ENCODE peak calls at places on chromosomes 12 and 14, in six cellular contexts. Y, Q, U, Z, D and M are unnamed samples.

GRCh38 chr14:58138065-58138718 is 13.8 kb downstream of the ARMH4 start:
- DNase-seq in Y (no peak), Q (no peak), U (no peak), Z (no peak), D (no peak), M (no peak)

GRCh38 chr14:89551432-89551831 is 134.4 kb upstream of the FOXN3 start:
- DNase-seq in Y (no peak), Q (no peak), U (no peak), Z (no peak), D (no peak), M (no peak)

GRCh38 chr14:93775744-93776143 is 12.5 kb downstream of the PRIMA1 start:
- DNase-seq in Y (no peak), Q (no peak), U (no peak), Z (no peak), D (no peak), M (no peak)

GRCh38 chr14:104591031-104591430 is 11.5 kb downstream of the C14orf180 start:
- DNase-seq in Y (no peak), Q (no peak), U (no peak), Z (no peak), D (no peak), M (peak; percentile 7)

GRCh38 chr12:79782197-79782890 is 91.6 kb upstream of the PAWR start:
- DNase-seq in Y (no peak), Q (no peak), U (no peak), Z (no peak), D (no peak), M (no peak)

GRCh38 chr12:107236824-107237467 is 143.6 kb upstream of the CRY1 start:
- DNase-seq in Y (no peak), Q (no peak), U (no peak), Z (no peak), D (no peak), M (no peak)

GRCh38 chr12:15966426-15966825 is 55.3 kb downstream of the DERA start:
- DNase-seq in Y (no peak), Q (no peak), U (no peak), Z (no peak), D (no peak), M (no peak)

GRCh38 chr14:75274899-75275569 is 3.6 kb upstream of the FOS start:
- DNase-seq in Y (peak; percentile 81), Q (peak; percentile 90), U (no peak), Z (peak; percentile 86), D (no peak), M (no peak)

GRCh38 chr12:120625557-120626419 is 14.6 kb upstream of the CABP1 start:
- DNase-seq in Y (no peak), Q (no peak), U (no peak), Z (no peak), D (no peak), M (no peak)

GRCh38 chr12:105814283-105814682 is 324.5 kb downstream of the NUAK1 start:
- DNase-seq in Y (no peak), Q (no peak), U (no peak), Z (no peak), D (no peak), M (no peak)

GRCh38 chr12:9751204-9752144 is 9.2 kb downstream of the CD69 start:
- DNase-seq in Y (no peak), Q (no peak), U (no peak), Z (no peak), D (no peak), M (no peak)

GRCh38 chr14:95535226-95536021 is 574 bp downstream of the GLRX5 start:
- DNase-seq in Y (no peak), Q (peak; percentile 93), U (no peak), Z (no peak), D (peak; percentile 42), M (peak; percentile 84)

GRCh38 chr12:4177257-4177656 is 96.3 kb upstream of the CCND2 start:
- DNase-seq in Y (no peak), Q (no peak), U (no peak), Z (no peak), D (no peak), M (no peak)

GRCh38 chr14:100146548-100147091 is 12.8 kb downstream of the DEGS2 start:
- DNase-seq in Y (no peak), Q (no peak), U (no peak), Z (no peak), D (no peak), M (no peak)

GRCh38 chr12:6038160-6038559 is 86.3 kb downstream of the VWF start:
- DNase-seq in Y (no peak), Q (no peak), U (no peak), Z (no peak), D (no peak), M (no peak)

GRCh38 chr12:59886131-59886751 is 290.4 kb downstream of the SLC16A7 start:
- DNase-seq in Y (no peak), Q (no peak), U (no peak), Z (no peak), D (no peak), M (no peak)

GRCh38 chr12:103728323-103728722 is 112.7 kb downstream of the NT5DC3 start:
- DNase-seq in Y (no peak), Q (no peak), U (no peak), Z (no peak), D (no peak), M (no peak)

GRCh38 chr14:55107766-55108554 is 21.1 kb upstream of the LGALS3 start:
- DNase-seq in Y (peak; percentile 94), Q (peak; percentile 90), U (peak; percentile 72), Z (peak; percentile 95), D (peak; percentile 89), M (peak; percentile 73)

GRCh38 chr14:76848879-76849278 is 22.7 kb downstream of the LRRC74A start:
- DNase-seq in Y (no peak), Q (no peak), U (no peak), Z (no peak), D (no peak), M (no peak)

GRCh38 chr12:132866251-132866828 is 21.1 kb downstream of the CHFR start:
- DNase-seq in Y (no peak), Q (no peak), U (no peak), Z (no peak), D (no peak), M (no peak)

GRCh38 chr12:24285413-24285812 is 335.9 kb upstream of the SOX5 start:
- DNase-seq in Y (no peak), Q (no peak), U (no peak), Z (no peak), D (no peak), M (no peak)

GRCh38 chr12:105257321-105257728 is 21.4 kb upstream of the APPL2 start:
- DNase-seq in Y (peak; percentile 22), Q (no peak), U (no peak), Z (no peak), D (no peak), M (no peak)

GRCh38 chr14:105475916-105476845 is 1.6 kb downstream of the CRIP2 start:
- DNase-seq in Y (peak; percentile 76), Q (peak; percentile 90), U (no peak), Z (peak; percentile 72), D (peak; percentile 66), M (peak; percentile 68)

GRCh38 chr14:22185191-22185590 is 403.8 kb downstream of the DAD1 start:
- DNase-seq in Y (no peak), Q (no peak), U (no peak), Z (no peak), D (no peak), M (no peak)

GRCh38 chr14:42687421-42687820 is 1080.7 kb downstream of the LRFN5 start:
- DNase-seq in Y (no peak), Q (no peak), U (no peak), Z (no peak), D (no peak), M (no peak)

GRCh38 chr14:37122288-37122687 is 50.1 kb downstream of the SLC25A21 start:
- DNase-seq in Y (no peak), Q (no peak), U (no peak), Z (no peak), D (no peak), M (no peak)

GRCh38 chr12:24991209-24992049 is 42.5 kb upstream of the BCAT1 start:
- DNase-seq in Y (no peak), Q (no peak), U (no peak), Z (no peak), D (no peak), M (no peak)

GRCh38 chr12:19131020-19131431 is 1.5 kb downstream of the PLEKHA5 start:
- DNase-seq in Y (no peak), Q (no peak), U (no peak), Z (no peak), D (no peak), M (peak; percentile 18)

GRCh38 chr12:76866146-76866545 is 12.7 kb downstream of the CSRP2 start:
- DNase-seq in Y (no peak), Q (no peak), U (no peak), Z (no peak), D (no peak), M (no peak)

GRCh38 chr14:100278702-100279101 is 27.5 kb downstream of the SLC25A29 start:
- DNase-seq in Y (no peak), Q (no peak), U (no peak), Z (peak; percentile 70), D (no peak), M (no peak)

GRCh38 chr14:61444215-61444768 is 122.9 kb downstream of the PRKCH start:
- DNase-seq in Y (no peak), Q (peak; percentile 81), U (no peak), Z (peak; percentile 60), D (no peak), M (no peak)

GRCh38 chr12:109772622-109773321 is 59.1 kb downstream of the FAM222A start:
- DNase-seq in Y (no peak), Q (peak; percentile 37), U (no peak), Z (peak; percentile 9), D (no peak), M (no peak)
- TF ChIP-seq CTCF in Y (no peak), Q (no peak), U (no peak), Z (no peak), D (no peak), M (no peak)

DNA sequence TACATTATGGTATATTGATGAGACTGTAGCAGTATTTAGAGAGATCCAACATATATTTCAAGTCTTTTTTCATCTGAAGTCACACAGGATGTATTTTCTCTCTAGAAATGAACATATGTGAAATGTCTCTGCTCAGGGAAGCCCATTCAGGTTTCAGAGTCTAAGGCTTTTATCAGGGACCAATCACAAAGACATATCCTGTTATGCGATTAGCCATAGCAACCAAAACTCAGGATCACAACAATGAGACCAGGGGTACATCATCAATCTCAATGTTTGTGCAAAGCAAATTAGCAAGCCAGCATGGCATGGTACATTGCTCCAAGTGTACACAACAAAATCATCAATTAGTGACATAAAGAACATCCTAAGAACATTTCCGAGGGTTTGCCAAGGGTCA is 99.2 kb upstream of the AMN1 start:
- DNase-seq in Y (no peak), Q (no peak), U (no peak), Z (no peak), D (no peak), M (no peak)
- H3K9me3 ChIP-seq in Y (no peaks in the 10 kb centered on the region), Q (peaks cover 45% of the 10 kb centered on the region), U (no peaks in the 10 kb centered on the region), Z (peaks cover 8% of the 10 kb centered on the region), D (peaks cover 3% of the 10 kb centered on the region), M (no peaks in the 10 kb centered on the region)

GRCh38 chr12:124398578-124399227 is 103.8 kb downstream of the RFLNA start:
- DNase-seq in Y (peak; percentile 95), Q (no peak), U (peak; percentile 72), Z (no peak), D (peak; percentile 87), M (no peak)
- TF ChIP-seq CTCF in Y (no peak), Q (no peak), U (no peak), Z (no peak), D (peak; percentile 10), M (no peak)

DNA sequence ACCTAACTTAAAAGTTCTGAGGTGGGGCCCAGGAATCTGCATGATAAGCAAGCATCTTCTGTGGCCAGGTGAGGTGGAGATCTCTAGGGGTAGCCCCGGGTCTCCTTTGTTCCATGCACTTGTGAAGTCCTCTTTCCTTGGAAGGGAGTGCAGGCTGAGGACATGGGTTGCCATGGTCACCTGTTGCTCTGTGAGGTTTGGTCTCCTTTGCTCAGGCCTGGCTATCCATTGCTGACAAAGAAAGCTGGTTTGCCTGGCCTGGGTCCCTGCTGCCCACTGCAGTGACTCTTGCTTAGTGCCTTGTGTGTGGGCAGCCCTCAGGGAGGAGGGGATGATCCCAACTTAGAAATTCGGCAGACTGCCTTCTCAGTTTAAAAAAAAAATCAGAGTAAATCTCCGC is 11.1 kb downstream of the NRXN3 start:
- DNase-seq in Y (no peak), Q (no peak), U (no peak), Z (no peak), D (no peak), M (no peak)
- H3K9me3 ChIP-seq in Y (no peaks in the 10 kb centered on the region), Q (no peaks in the 10 kb centered on the region), U (no peaks in the 10 kb centered on the region), Z (no peaks in the 10 kb centered on the region), D (no peaks in the 10 kb centered on the region), M (no peaks in the 10 kb centered on the region)